ENCODE peak calls at places on chromosomes 16 and 17, in five cellular contexts. One of them, this sample, is unnamed.

GRCh38 chr17:50986989-50987660 is 121.0 kb upstream of the TOB1 start:
- DNase-seq in A549: no peak
- DNase-seq in activated CD4-positive, alpha-beta T cell treated with anti-CD3 and anti-CD28 coated beads, Interleukin-2, amount 50 U/mL, for 1 hour: no peak
- DNase-seq in left ventricle myocardium inferior: no peak
- DNase-seq in HS-5: no peak
- DNase-seq in this sample: no peak

GRCh38 chr17:15048381-15048780 is 216.7 kb downstream of the PMP22 start:
- DNase-seq in A549: no peak
- DNase-seq in activated CD4-positive, alpha-beta T cell treated with anti-CD3 and anti-CD28 coated beads, Interleukin-2, amount 50 U/mL, for 1 hour: no peak
- DNase-seq in left ventricle myocardium inferior: no peak
- DNase-seq in HS-5: no peak
- DNase-seq in this sample: no peak

GRCh38 chr17:4514206-4514605 is 15.5 kb downstream of the SPNS2 start:
- DNase-seq in HS-5: no peak
- DNase-seq in A549: no peak
- DNase-seq in activated CD4-positive, alpha-beta T cell treated with anti-CD3 and anti-CD28 coated beads, Interleukin-2, amount 50 U/mL, for 1 hour: no peak
- DNase-seq in left ventricle myocardium inferior: no peak
- DNase-seq in this sample: no peak

GRCh38 chr17:35809855-35810461 is 674 bp downstream of the TAF15 start:
- DNase-seq in activated CD4-positive, alpha-beta T cell treated with anti-CD3 and anti-CD28 coated beads, Interleukin-2, amount 50 U/mL, for 1 hour: no peak
- DNase-seq in left ventricle myocardium inferior: no peak
- DNase-seq in HS-5: no peak
- DNase-seq in A549: no peak
- DNase-seq in this sample: no peak

GRCh38 chr16:47574091-47575054 is 113.2 kb downstream of the PHKB start:
- DNase-seq in activated CD4-positive, alpha-beta T cell treated with anti-CD3 and anti-CD28 coated beads, Interleukin-2, amount 50 U/mL, for 1 hour: no peak
- DNase-seq in A549: no peak
- DNase-seq in left ventricle myocardium inferior: no peak
- DNase-seq in HS-5: no peak
- DNase-seq in this sample: no peak

GRCh38 chr17:43784628-43785101 is 4.4 kb downstream of the CFAP97D1 start:
- DNase-seq in activated CD4-positive, alpha-beta T cell treated with anti-CD3 and anti-CD28 coated beads, Interleukin-2, amount 50 U/mL, for 1 hour: no peak
- DNase-seq in left ventricle myocardium inferior: no peak
- DNase-seq in A549: no peak
- DNase-seq in HS-5: no peak
- DNase-seq in this sample: no peak

GRCh38 chr17:2711608-2712299 is at the start of gene CLUH:
- DNase-seq in activated CD4-positive, alpha-beta T cell treated with anti-CD3 and anti-CD28 coated beads, Interleukin-2, amount 50 U/mL, for 1 hour: peak
- DNase-seq in left ventricle myocardium inferior: peak
- DNase-seq in HS-5: peak
- DNase-seq in A549: peak
- DNase-seq in this sample: peak

GRCh38 chr17:75036643-75037268 is 10.0 kb downstream of the ATP5PD start:
- DNase-seq in activated CD4-positive, alpha-beta T cell treated with anti-CD3 and anti-CD28 coated beads, Interleukin-2, amount 50 U/mL, for 1 hour: peak
- DNase-seq in left ventricle myocardium inferior: peak
- DNase-seq in HS-5: peak
- DNase-seq in A549: peak
- DNase-seq in this sample: peak

GRCh38 chr17:39755550-39756375 is 18.0 kb downstream of the GRB7 start:
- DNase-seq in A549: no peak
- DNase-seq in activated CD4-positive, alpha-beta T cell treated with anti-CD3 and anti-CD28 coated beads, Interleukin-2, amount 50 U/mL, for 1 hour: peak
- DNase-seq in HS-5: no peak
- DNase-seq in left ventricle myocardium inferior: no peak
- DNase-seq in this sample: no peak

GRCh38 chr16:10531582-10531981 is 48.8 kb downstream of the EMP2 start:
- DNase-seq in left ventricle myocardium inferior: no peak
- DNase-seq in activated CD4-positive, alpha-beta T cell treated with anti-CD3 and anti-CD28 coated beads, Interleukin-2, amount 50 U/mL, for 1 hour: no peak
- DNase-seq in HS-5: no peak
- DNase-seq in A549: no peak
- DNase-seq in this sample: no peak

GRCh38 chr17:42608692-42609181 is 437 bp downstream of the RETREG3 start:
- DNase-seq in HS-5: no peak
- DNase-seq in left ventricle myocardium inferior: peak
- DNase-seq in A549: no peak
- DNase-seq in activated CD4-positive, alpha-beta T cell treated with anti-CD3 and anti-CD28 coated beads, Interleukin-2, amount 50 U/mL, for 1 hour: peak
- DNase-seq in this sample: no peak

GRCh38 chr17:73196500-73196899 is 3.6 kb downstream of the COG1 start:
- DNase-seq in A549: peak
- DNase-seq in activated CD4-positive, alpha-beta T cell treated with anti-CD3 and anti-CD28 coated beads, Interleukin-2, amount 50 U/mL, for 1 hour: no peak
- DNase-seq in HS-5: no peak
- DNase-seq in left ventricle myocardium inferior: no peak
- DNase-seq in this sample: peak

GRCh38 chr16:81445143-81445922 is 725 bp downstream of the CMIP start:
- DNase-seq in left ventricle myocardium inferior: no peak
- DNase-seq in activated CD4-positive, alpha-beta T cell treated with anti-CD3 and anti-CD28 coated beads, Interleukin-2, amount 50 U/mL, for 1 hour: peak
- DNase-seq in A549: no peak
- DNase-seq in HS-5: no peak
- DNase-seq in this sample: no peak

GRCh38 chr17:37506678-37507077 is 17.0 kb downstream of the DUSP14 start:
- DNase-seq in A549: peak
- DNase-seq in left ventricle myocardium inferior: no peak
- DNase-seq in activated CD4-positive, alpha-beta T cell treated with anti-CD3 and anti-CD28 coated beads, Interleukin-2, amount 50 U/mL, for 1 hour: no peak
- DNase-seq in HS-5: no peak
- DNase-seq in this sample: peak

GRCh38 chr17:11487469-11487868 is 110.8 kb upstream of the DNAH9 start:
- DNase-seq in activated CD4-positive, alpha-beta T cell treated with anti-CD3 and anti-CD28 coated beads, Interleukin-2, amount 50 U/mL, for 1 hour: no peak
- DNase-seq in HS-5: no peak
- DNase-seq in left ventricle myocardium inferior: no peak
- DNase-seq in A549: no peak
- DNase-seq in this sample: no peak

GRCh38 chr16:50302472-50303005 is 36.2 kb downstream of the ADCY7 start:
- DNase-seq in HS-5: no peak
- DNase-seq in left ventricle myocardium inferior: no peak
- DNase-seq in activated CD4-positive, alpha-beta T cell treated with anti-CD3 and anti-CD28 coated beads, Interleukin-2, amount 50 U/mL, for 1 hour: no peak
- DNase-seq in A549: no peak
- DNase-seq in this sample: no peak

GRCh38 chr17:3788200-3788599 is 12.8 kb downstream of the ITGAE start:
- DNase-seq in HS-5: no peak
- DNase-seq in A549: no peak
- DNase-seq in activated CD4-positive, alpha-beta T cell treated with anti-CD3 and anti-CD28 coated beads, Interleukin-2, amount 50 U/mL, for 1 hour: no peak
- DNase-seq in left ventricle myocardium inferior: no peak
- DNase-seq in this sample: no peak

GRCh38 chr16:74469946-74470478 is 48.7 kb upstream of the CLEC18B start:
- DNase-seq in HS-5: no peak
- DNase-seq in A549: no peak
- DNase-seq in left ventricle myocardium inferior: no peak
- DNase-seq in activated CD4-positive, alpha-beta T cell treated with anti-CD3 and anti-CD28 coated beads, Interleukin-2, amount 50 U/mL, for 1 hour: no peak
- DNase-seq in this sample: no peak

GRCh38 chr17:60231234-60231633 is 81.5 kb downstream of the CA4 start:
- DNase-seq in HS-5: no peak
- DNase-seq in left ventricle myocardium inferior: no peak
- DNase-seq in activated CD4-positive, alpha-beta T cell treated with anti-CD3 and anti-CD28 coated beads, Interleukin-2, amount 50 U/mL, for 1 hour: no peak
- DNase-seq in A549: peak
- DNase-seq in this sample: peak

GRCh38 chr16:728131-728889 is 1.4 kb downstream of the HAGHL start:
- DNase-seq in A549: peak
- DNase-seq in activated CD4-positive, alpha-beta T cell treated with anti-CD3 and anti-CD28 coated beads, Interleukin-2, amount 50 U/mL, for 1 hour: peak
- DNase-seq in HS-5: no peak
- DNase-seq in left ventricle myocardium inferior: peak
- DNase-seq in this sample: peak

GRCh38 chr17:4934173-4934979 is 2.3 kb downstream of the GP1BA start:
- DNase-seq in A549: no peak
- DNase-seq in left ventricle myocardium inferior: no peak
- DNase-seq in activated CD4-positive, alpha-beta T cell treated with anti-CD3 and anti-CD28 coated beads, Interleukin-2, amount 50 U/mL, for 1 hour: no peak
- DNase-seq in HS-5: no peak
- DNase-seq in this sample: no peak

GRCh38 chr16:87198328-87198731 is 118.9 kb downstream of the C16orf95 start:
- DNase-seq in A549: no peak
- DNase-seq in activated CD4-positive, alpha-beta T cell treated with anti-CD3 and anti-CD28 coated beads, Interleukin-2, amount 50 U/mL, for 1 hour: no peak
- DNase-seq in HS-5: no peak
- DNase-seq in left ventricle myocardium inferior: no peak
- DNase-seq in this sample: no peak

GRCh38 chr17:65283704-65284103 is 146.5 kb downstream of the RGS9 start:
- DNase-seq in left ventricle myocardium inferior: no peak
- DNase-seq in HS-5: no peak
- DNase-seq in A549: no peak
- DNase-seq in activated CD4-positive, alpha-beta T cell treated with anti-CD3 and anti-CD28 coated beads, Interleukin-2, amount 50 U/mL, for 1 hour: no peak
- DNase-seq in this sample: no peak

GRCh38 chr17:28333083-28333746 is 2.1 kb downstream of the IFT20 start:
- DNase-seq in activated CD4-positive, alpha-beta T cell treated with anti-CD3 and anti-CD28 coated beads, Interleukin-2, amount 50 U/mL, for 1 hour: no peak
- DNase-seq in A549: no peak
- DNase-seq in HS-5: no peak
- DNase-seq in left ventricle myocardium inferior: no peak
- DNase-seq in this sample: no peak

GRCh38 chr17:36901506-36901905 is 35.8 kb upstream of the LHX1 start:
- DNase-seq in activated CD4-positive, alpha-beta T cell treated with anti-CD3 and anti-CD28 coated beads, Interleukin-2, amount 50 U/mL, for 1 hour: no peak
- DNase-seq in A549: peak
- DNase-seq in HS-5: no peak
- DNase-seq in left ventricle myocardium inferior: no peak
- DNase-seq in this sample: no peak